ENCODE peak calls at places on chromosomes 11 and 22, in five cellular contexts. T is vagina, F is heart left ventricle, Y is HCT116, S is Peyer's patch. P is an unnamed sample. For H3K36me3, the result is how much of the 10 kb centered on the place peaks cover.

GRCh38 chr22:32699686-32700085 is 101.8 kb upstream of the TIMP3 start:
- DNase-seq in T (no peak), F (no peak), S (no peak), Y (no peak), P (no peak)

GRCh38 chr11:122706261-122706660 is 50.7 kb downstream of the UBASH3B start:
- DNase-seq in S (no peak), T (no peak), F (no peak), Y (no peak), P (no peak)

GRCh38 chr11:90178751-90179150 is 44.1 kb downstream of the CHORDC1 start:
- DNase-seq in T (no peak), F (no peak), S (no peak), Y (no peak), P (no peak)

GRCh38 chr22:50506611-50507420 is 686 bp downstream of the LMF2 start:
- DNase-seq in F (no peak), Y (no peak), S (no peak), T (no peak), P (no peak)

GRCh38 chr11:76623884-76624419 is 46.6 kb downstream of the LRRC32 start:
- DNase-seq in T (peak), Y (no peak), S (no peak), F (no peak), P (no peak)

GRCh38 chr11:34809191-34810106 is 106.7 kb downstream of the APIP start:
- DNase-seq in S (no peak), Y (no peak), F (no peak), T (no peak), P (no peak)

GRCh38 chr11:104051806-104052205 is 15.4 kb downstream of the DDI1 start:
- DNase-seq in F (no peak), S (no peak), Y (no peak), T (no peak), P (no peak)

GRCh38 chr11:96235725-96236124 is 107.3 kb downstream of the MAML2 start:
- DNase-seq in S (no peak), F (no peak), Y (no peak), T (no peak), P (no peak)

GRCh38 chr11:11691296-11692141 is 69.7 kb upstream of the GALNT18 start:
- DNase-seq in F (no peak), T (peak), Y (no peak), S (no peak), P (no peak)

GRCh38 chr11:112302226-112302868 is 41.7 kb upstream of the PLET1 start:
- DNase-seq in S (no peak), F (no peak), T (no peak), Y (no peak), P (no peak)

GRCh38 chr11:127789887-127790286 is 789.3 kb upstream of the KIRREL3 start:
- DNase-seq in Y (no peak), F (no peak), S (no peak), T (no peak), P (no peak)

GRCh38 chr11:123235117-123235686 is 40.2 kb upstream of the CLMP start:
- DNase-seq in Y (peak), F (peak), S (peak), T (no peak), P (peak)

GRCh38 chr11:64827451-64827839 is 17.0 kb downstream of the CDC42BPG start:
- DNase-seq in F (no peak), S (no peak), T (no peak), Y (no peak), P (no peak)

GRCh38 chr11:9906043-9906791 is 242.3 kb downstream of the SWAP70 start:
- DNase-seq in S (no peak), T (no peak), F (no peak), Y (peak), P (no peak)

GRCh38 chr11:7486731-7487130 is 1.4 kb downstream of the OLFML1 start:
- DNase-seq in Y (no peak), F (peak), T (no peak), S (no peak), P (no peak)

GRCh38 chr22:21726650-21727049 is 8.9 kb downstream of the YPEL1 start:
- DNase-seq in S (no peak), F (no peak), Y (peak), T (no peak), P (no peak)

GRCh38 chr11:131235328-131236298 is 134.8 kb upstream of the NTM start:
- DNase-seq in S (no peak), Y (no peak), F (no peak), T (peak), P (no peak)

GRCh38 chr11:117930668-117931330 is 1.6 kb upstream of the TMPRSS13 start:
- DNase-seq in Y (no peak), S (no peak), T (no peak), F (no peak), P (no peak)

GRCh38 chr11:8361664-8362210 is 98.1 kb upstream of the LMO1 start:
- DNase-seq in Y (no peak), S (no peak), F (no peak), T (no peak), P (no peak)

GRCh38 chr11:27183672-27184457 is 143.2 kb downstream of the BBOX1 start:
- DNase-seq in F (peak), S (peak), T (no peak), Y (peak), P (no peak)

GRCh38 chr11:130650456-130651068 is 202.1 kb downstream of the ADAMTS15 start:
- DNase-seq in T (peak), S (no peak), Y (no peak), F (no peak), P (no peak)

GRCh38 chr11:31779268-31779879 is 31.7 kb downstream of the PAX6 start:
- DNase-seq in Y (no peak), F (no peak), S (no peak), T (no peak), P (no peak)

GRCh38 chr11:46431211-46431610 is 39.6 kb upstream of the CHRM4 start:
- DNase-seq in T (no peak), Y (no peak), S (no peak), F (no peak), P (no peak)

GRCh38 chr11:110761994-110762393 is 49.8 kb upstream of the ARHGAP20 start:
- DNase-seq in T (no peak), S (no peak), F (no peak), Y (no peak), P (no peak)

DNA sequence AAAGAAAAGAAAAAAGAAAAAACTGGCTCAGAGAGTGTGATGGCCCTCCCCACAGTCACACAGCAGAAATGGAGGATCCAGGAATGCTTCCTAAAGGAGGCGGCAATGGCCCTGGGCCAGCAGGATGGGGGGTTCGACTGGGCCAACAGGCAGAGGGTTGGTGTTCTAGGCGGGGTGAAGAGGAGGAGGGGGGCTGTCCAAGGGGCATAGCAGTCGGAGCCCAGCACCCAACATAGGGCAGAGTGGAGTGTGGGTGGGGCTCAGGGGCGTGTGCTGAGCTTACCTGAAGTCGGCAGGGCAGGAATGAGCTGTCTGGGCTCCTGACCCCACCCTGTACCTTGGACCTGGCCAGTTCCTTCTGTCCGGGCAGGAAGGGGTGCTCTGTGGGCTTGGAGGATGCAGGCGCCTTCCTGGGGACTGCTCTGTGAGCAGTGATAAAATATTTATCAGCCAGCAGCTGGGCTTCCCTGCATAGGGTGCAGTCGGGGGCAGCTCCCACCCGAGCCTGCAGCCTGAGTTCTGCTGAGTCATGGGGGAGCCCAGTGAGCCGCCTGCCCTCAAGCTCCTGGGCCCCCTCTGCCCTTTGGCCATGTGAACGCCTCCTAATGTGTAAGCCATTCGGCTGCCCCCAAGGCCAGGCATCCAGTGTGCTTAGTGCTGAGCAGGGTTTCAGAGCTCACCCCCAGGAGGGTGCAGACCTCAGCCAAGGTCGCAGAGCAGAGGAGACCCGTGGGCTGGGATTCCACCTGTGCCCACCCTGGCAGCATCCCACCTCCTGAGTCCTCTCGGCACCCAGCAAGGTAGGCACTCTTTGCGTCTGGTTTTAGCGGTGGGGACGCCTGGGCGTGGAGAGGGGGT is 25.3 kb upstream of the PRR5 start:
- DNase-seq in F (peak), S (peak), T (no peak), Y (no peak), P (no peak)
- TF ChIP-seq CTCF in F (no peak), S (no peak), T (no peak), Y (no peak), P (no peak)

GRCh38 chr11:78415338-78415737 is 2.3 kb downstream of the GAB2 start:
- DNase-seq in S (no peak), F (no peak), T (no peak), Y (no peak), P (no peak)

GRCh38 chr11:78414321-78415051 is 3.1 kb downstream of the GAB2 start:
- DNase-seq in Y (no peak), T (no peak), F (no peak), S (no peak), P (no peak)

GRCh38 chr11:78417888-78418583 is 416 bp upstream of the GAB2 start:
- DNase-seq in S (peak), F (peak), T (no peak), Y (peak), P (peak)

GRCh38 chr11:78417175-78417887 is at the start of gene GAB2:
- DNase-seq in F (no peak), Y (no peak), T (no peak), S (peak), P (no peak)

GRCh38 chr11:78416285-78417174 is 1.1 kb downstream of the GAB2 start:
- DNase-seq in S (peak), F (peak), T (peak), Y (peak), P (peak)
- TF ChIP-seq POLR2A in S (peak), F (no peak), T (peak), Y (no peak), P (peak)

GRCh38 chr22:46299101-46299500 is 2.4 kb downstream of the GTSE1 start:
- DNase-seq in Y (no peak), T (no peak), F (no peak), S (no peak), P (no peak)
- H3K36me3 ChIP-seq in Y (under half), T (under half), F (under half), S (under half), P (under half)

DNA sequence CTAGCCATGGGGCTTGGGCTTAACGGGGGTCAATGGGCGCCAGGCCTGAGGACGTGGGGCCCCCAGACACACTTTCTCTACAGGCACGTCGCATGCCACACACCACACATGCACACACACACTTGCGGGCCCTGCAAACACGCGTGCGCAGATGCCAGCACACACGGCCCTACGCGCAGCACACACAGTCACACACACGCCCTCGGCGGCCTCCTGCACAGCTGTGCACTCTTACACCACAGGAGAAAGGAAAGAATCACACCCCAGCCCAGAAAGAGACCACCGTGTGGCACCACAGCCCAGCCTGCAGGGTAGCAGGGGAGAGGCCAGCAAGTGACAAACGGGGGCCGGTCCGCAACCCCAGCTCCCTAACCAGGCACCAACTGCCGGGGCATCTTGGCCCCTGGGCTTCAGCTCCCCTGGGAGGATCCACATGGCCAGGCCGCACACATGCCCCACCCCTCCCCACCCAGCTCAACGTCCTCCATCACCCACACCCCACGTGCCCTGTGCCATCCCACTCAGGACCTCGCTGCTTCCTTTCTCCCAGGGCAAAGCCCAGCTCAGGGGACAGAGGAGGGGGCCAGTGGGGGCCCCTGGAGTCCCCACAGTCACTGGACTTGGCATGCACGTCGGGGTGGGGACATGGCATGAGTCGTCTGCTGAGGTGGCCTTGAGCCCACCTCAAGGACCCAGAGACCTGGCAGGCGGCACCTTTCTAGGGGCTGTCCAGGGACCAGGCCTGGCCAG is 26.3 kb upstream of the TH start:
- DNase-seq in T (no peak), S (no peak), Y (no peak), F (no peak), P (no peak)
- TF ChIP-seq CTCF in T (no peak), S (no peak), Y (no peak), F (no peak), P (no peak)

DNA sequence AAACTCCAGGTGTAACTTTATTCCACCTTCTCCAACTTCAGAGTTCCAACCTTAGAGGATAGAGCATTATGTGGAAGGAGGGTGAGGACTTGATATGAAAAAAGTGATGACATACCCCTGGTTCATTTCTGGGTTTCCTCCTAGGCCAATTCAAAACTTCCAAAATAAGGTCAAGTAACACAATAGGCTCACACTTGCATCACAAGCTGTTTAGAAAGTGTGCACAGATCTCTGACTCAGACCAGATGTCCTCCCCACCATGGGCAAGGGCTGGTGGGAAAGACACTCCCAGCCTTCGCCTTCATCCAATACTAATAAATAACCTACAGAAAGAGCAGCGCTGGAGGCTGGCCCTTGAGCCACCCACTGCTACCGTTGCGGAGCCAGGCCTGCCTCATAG is 5.8 kb upstream of the BUD13 start:
- DNase-seq in F (no peak), S (no peak), T (no peak), Y (no peak), P (no peak)
- TF ChIP-seq POLR2A in F (no peak), S (no peak), T (no peak), Y (no peak), P (no peak)

DNA sequence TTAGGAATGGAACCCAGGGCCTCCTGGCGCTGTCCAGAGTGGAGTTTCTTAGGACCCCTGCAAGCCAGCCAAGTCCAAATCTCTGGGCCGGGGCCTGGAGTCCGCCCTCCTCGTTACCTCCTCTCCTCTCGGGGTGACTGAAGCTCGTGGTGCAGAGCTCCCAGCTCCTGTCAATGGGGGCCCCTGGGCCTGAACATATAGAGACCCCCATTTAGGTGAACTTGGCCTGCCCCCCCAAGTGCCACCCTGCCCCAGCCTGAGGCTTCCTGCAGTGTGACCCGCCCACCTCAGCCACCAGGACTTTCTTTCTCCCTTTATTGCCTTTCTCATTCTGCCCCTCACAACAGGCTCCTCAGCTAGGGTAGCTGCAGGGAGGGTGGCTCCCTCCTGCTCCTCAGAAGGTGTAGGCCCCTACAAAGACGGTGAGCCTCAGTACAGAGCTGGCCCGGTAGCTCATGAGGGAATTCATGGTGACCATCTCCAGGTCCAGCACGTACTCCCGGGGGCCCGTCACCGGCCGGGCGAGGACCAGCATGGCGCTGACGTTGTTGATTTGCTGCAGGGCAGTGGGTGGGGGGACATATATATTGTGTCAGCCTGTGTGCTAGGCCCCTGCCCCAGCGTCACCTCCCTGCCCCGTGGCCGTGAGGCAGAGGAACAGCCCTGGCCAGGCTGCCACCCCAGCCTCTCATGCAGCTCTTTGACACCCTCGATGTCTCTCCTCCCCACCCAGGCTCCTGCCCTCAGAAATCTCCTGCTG is 5.9 kb downstream of the EFEMP2 start:
- DNase-seq in Y (no peak), T (no peak), S (no peak), F (no peak), P (no peak)
- H3K36me3 ChIP-seq in Y (under half), T (half or more), S (under half), F (half or more), P (half or more)

P was measured in gastrocnemius medialis.